ENCODE peak calls at places on chromosomes 13 and 19, in seven cellular contexts. U is lung microvascular endothelial cell, C is transverse colon, D is head of caudate nucleus, I is left lung, F is T-helper 17 cell, Z is RPMI8226. Q is an unnamed sample.

GRCh38 chr13:51912091-51912490 is 50.3 kb downstream of the CCDC70 start:
- DNase-seq in I (no peak), D (peak), C (no peak), Z (no peak), U (no peak), F (no peak), Q (peak)

GRCh38 chr19:4775627-4776152 is 15.8 kb upstream of the FEM1A start:
- DNase-seq in F (no peak), I (no peak), D (no peak), Z (no peak), C (no peak), U (no peak), Q (no peak)

GRCh38 chr13:95002968-95003813 is 290.8 kb upstream of the SOX21 start:
- DNase-seq in I (peak), U (no peak), F (no peak), D (no peak), Z (no peak), C (no peak), Q (no peak)

GRCh38 chr19:19269952-19270694 is 3.0 kb downstream of the TM6SF2 start:
- DNase-seq in I (peak), U (no peak), C (no peak), F (no peak), D (no peak), Z (no peak), Q (no peak)

GRCh38 chr13:68810660-68811059 is 1297.0 kb upstream of the ATXN8OS start:
- DNase-seq in F (no peak), U (no peak), I (no peak), C (no peak), Z (peak), D (no peak), Q (no peak)

GRCh38 chr19:8238251-8238650 is 29.1 kb downstream of the CERS4 start:
- DNase-seq in I (no peak), D (no peak), Z (no peak), F (no peak), U (no peak), C (no peak), Q (no peak)

GRCh38 chr13:93927431-93927830 is 552.1 kb downstream of the DCT start:
- DNase-seq in D (no peak), C (no peak), Z (no peak), I (no peak), U (no peak), F (no peak), Q (no peak)

GRCh38 chr13:99577934-99578917 is 77.0 kb downstream of the TM9SF2 start:
- DNase-seq in D (no peak), I (no peak), C (no peak), Z (peak), F (no peak), U (peak), Q (peak)

GRCh38 chr13:94886191-94886590 is 173.8 kb upstream of the SOX21 start:
- DNase-seq in U (no peak), D (no peak), F (no peak), Z (no peak), I (no peak), C (no peak), Q (no peak)

GRCh38 chr19:1987197-1988187 is 28.0 kb downstream of the BTBD2 start:
- DNase-seq in F (no peak), I (no peak), C (no peak), Z (no peak), U (no peak), D (no peak), Q (no peak)

GRCh38 chr19:29815231-29815630 is 3.4 kb downstream of the CCNE1 start:
- DNase-seq in U (no peak), F (no peak), C (peak), Z (no peak), I (no peak), D (no peak), Q (no peak)

GRCh38 chr13:64510698-64511097 is 2719.4 kb downstream of the PCDH9 start:
- DNase-seq in F (no peak), C (no peak), U (peak), D (no peak), I (no peak), Z (no peak), Q (no peak)

GRCh38 chr19:42285988-42286348 is 16.0 kb upstream of the PRR19 start:
- DNase-seq in D (no peak), F (no peak), U (no peak), Z (no peak), C (no peak), I (no peak), Q (no peak)

GRCh38 chr13:39597828-39598227 is 5.2 kb downstream of the LHFPL6 start:
- DNase-seq in I (no peak), U (peak), Z (no peak), D (no peak), C (no peak), F (no peak), Q (no peak)

GRCh38 chr13:40452741-40453665 is 213.4 kb downstream of the FOXO1 start:
- DNase-seq in U (no peak), I (no peak), D (no peak), F (no peak), C (no peak), Z (no peak), Q (no peak)

GRCh38 chr13:20198781-20199180 is 6.0 kb upstream of the GJB2 start:
- DNase-seq in I (no peak), Z (no peak), D (no peak), F (no peak), C (no peak), U (no peak), Q (no peak)

GRCh38 chr19:1214862-1215731 is 9.5 kb downstream of the STK11 start:
- DNase-seq in U (peak), F (no peak), I (no peak), Z (no peak), D (peak), C (no peak), Q (no peak)

GRCh38 chr19:32041681-32042292 is 303.6 kb upstream of the ZNF507 start:
- DNase-seq in I (no peak), Z (peak), D (peak), F (no peak), C (peak), U (peak), Q (no peak)

GRCh38 chr19:40947114-40947513 is 44.0 kb upstream of the CYP2B6 start:
- DNase-seq in D (no peak), Z (no peak), U (no peak), F (no peak), I (no peak), C (no peak), Q (no peak)

GRCh38 chr19:39845621-39846175 is 481 bp downstream of the FBL start:
- DNase-seq in Z (peak), I (no peak), D (no peak), C (no peak), U (peak), F (no peak), Q (no peak)

GRCh38 chr19:14718522-14719113 is 28.8 kb downstream of the ZNF333 start:
- DNase-seq in F (no peak), D (no peak), C (no peak), I (no peak), Z (no peak), U (no peak), Q (no peak)

GRCh38 chr19:601790-602189 is 12.1 kb downstream of the HCN2 start:
- DNase-seq in U (no peak), C (no peak), D (no peak), I (no peak), F (no peak), Z (no peak), Q (no peak)

GRCh38 chr13:100694722-100695644 is 20.4 kb upstream of the TMTC4 start:
- DNase-seq in U (peak), Z (peak), C (peak), I (peak), F (no peak), D (no peak), Q (no peak)

GRCh38 chr13:31162151-31163008 is 676 bp upstream of the HSPH1 start:
- DNase-seq in U (peak), Z (peak), C (peak), D (peak), F (peak), I (peak), Q (peak)

GRCh38 chr13:109156181-109156935 is 526.9 kb downstream of the MYO16 start:
- DNase-seq in F (no peak), C (no peak), U (peak), I (peak), D (no peak), Z (no peak), Q (no peak)

GRCh38 chr19:38952395-38953165 is 21.8 kb downstream of the MRPS12 start:
- DNase-seq in F (no peak), U (peak), Z (peak), C (peak), I (no peak), D (no peak), Q (no peak)

GRCh38 chr19:13906525-13906904 is 514 bp downstream of the CC2D1A start:
- DNase-seq in U (no peak), C (peak), I (peak), F (peak), Z (peak), D (no peak), Q (no peak)

GRCh38 chr13:91520952-91521351 is 122.5 kb downstream of the GPC5 start:
- DNase-seq in I (no peak), Z (no peak), D (no peak), U (no peak), C (no peak), F (no peak), Q (no peak)

GRCh38 chr13:52356327-52356726 is 49.6 kb downstream of the THSD1 start:
- DNase-seq in Z (no peak), F (no peak), C (no peak), I (no peak), D (no peak), U (no peak), Q (no peak)

GRCh38 chr19:750640-751423 is at the start of gene MISP:
- DNase-seq in Z (peak), F (no peak), D (no peak), C (peak), I (peak), U (no peak), Q (no peak)

GRCh38 chr19:48833049-48833448 is 3.2 kb downstream of the HSD17B14 start:
- DNase-seq in F (no peak), Z (no peak), I (no peak), D (no peak), U (no peak), C (no peak), Q (no peak)

GRCh38 chr19:17075860-17076538 is 422 bp downstream of the MYO9B start:
- DNase-seq in F (peak), D (no peak), U (peak), Z (peak), I (peak), C (peak), Q (no peak)

GRCh38 chr13:109096101-109096500 is 466.7 kb downstream of the MYO16 start:
- DNase-seq in U (no peak), C (no peak), F (no peak), Z (no peak), D (no peak), I (no peak), Q (no peak)

GRCh38 chr19:57310792-57311191 is 9.5 kb upstream of the ZNF543 start:
- DNase-seq in Z (no peak), U (no peak), C (no peak), I (no peak), F (no peak), D (no peak), Q (no peak)

GRCh38 chr13:43978688-43979087 is 99.0 kb downstream of the LACC1 start:
- DNase-seq in F (no peak), U (no peak), C (no peak), I (no peak), D (no peak), Z (no peak), Q (no peak)

Q was measured in left lobe of liver.